ENCODE peak calls at places on chromosomes 4 and X, in nine cellular contexts. One of them, this sample, is unnamed.

GRCh38 chr4:113423631-113424030 is 337.9 kb downstream of the CAMK2D start:
- DNase-seq in NCI-H524 treated with DMSO at 0.1 percent for 48 hours: no peak
- DNase-seq in tibial nerve: no peak
- DNase-seq in NCI-H510A treated with DMSO at 0.1 percent for 48 hours: no peak
- DNase-seq in CD4-positive, CD25-positive, alpha-beta regulatory T cell: no peak
- DNase-seq in NCI-H82: no peak
- DNase-seq in AML-193: no peak
- DNase-seq in IMR-90: peak
- DNase-seq in M059J: peak
- DNase-seq in this sample: no peak

GRCh38 chrX:44705817-44706551 is 137.8 kb upstream of the DUSP21 start:
- DNase-seq in NCI-H524 treated with DMSO at 0.1 percent for 48 hours: no peak
- DNase-seq in tibial nerve: no peak
- DNase-seq in NCI-H510A treated with DMSO at 0.1 percent for 48 hours: no peak
- DNase-seq in CD4-positive, CD25-positive, alpha-beta regulatory T cell: no peak
- DNase-seq in NCI-H82: no peak
- DNase-seq in AML-193: no peak
- DNase-seq in IMR-90: no peak
- DNase-seq in M059J: peak
- DNase-seq in this sample: no peak

GRCh38 chr4:82044141-82044993 is 329.4 kb downstream of the HNRNPD start:
- DNase-seq in NCI-H524 treated with DMSO at 0.1 percent for 48 hours: no peak
- DNase-seq in tibial nerve: peak
- DNase-seq in NCI-H510A treated with DMSO at 0.1 percent for 48 hours: peak
- DNase-seq in CD4-positive, CD25-positive, alpha-beta regulatory T cell: no peak
- DNase-seq in NCI-H82: peak
- DNase-seq in AML-193: no peak
- DNase-seq in IMR-90: peak
- DNase-seq in M059J: peak
- DNase-seq in this sample: no peak

GRCh38 chrX:147957291-147957690 is 23.8 kb upstream of the FMR1NB start:
- DNase-seq in NCI-H524 treated with DMSO at 0.1 percent for 48 hours: no peak
- DNase-seq in tibial nerve: no peak
- DNase-seq in NCI-H510A treated with DMSO at 0.1 percent for 48 hours: no peak
- DNase-seq in CD4-positive, CD25-positive, alpha-beta regulatory T cell: no peak
- DNase-seq in NCI-H82: no peak
- DNase-seq in AML-193: no peak
- DNase-seq in IMR-90: no peak
- DNase-seq in M059J: no peak
- DNase-seq in this sample: no peak

GRCh38 chrX:11899091-11899490 is 141.1 kb downstream of the MSL3 start:
- DNase-seq in NCI-H524 treated with DMSO at 0.1 percent for 48 hours: no peak
- DNase-seq in tibial nerve: no peak
- DNase-seq in NCI-H510A treated with DMSO at 0.1 percent for 48 hours: no peak
- DNase-seq in CD4-positive, CD25-positive, alpha-beta regulatory T cell: no peak
- DNase-seq in NCI-H82: no peak
- DNase-seq in AML-193: no peak
- DNase-seq in IMR-90: no peak
- DNase-seq in M059J: peak
- DNase-seq in this sample: no peak

GRCh38 chr4:139039044-139039443 is 23.5 kb downstream of the NOCT start:
- DNase-seq in NCI-H524 treated with DMSO at 0.1 percent for 48 hours: no peak
- DNase-seq in tibial nerve: no peak
- DNase-seq in NCI-H510A treated with DMSO at 0.1 percent for 48 hours: no peak
- DNase-seq in CD4-positive, CD25-positive, alpha-beta regulatory T cell: no peak
- DNase-seq in NCI-H82: no peak
- DNase-seq in AML-193: no peak
- DNase-seq in IMR-90: no peak
- DNase-seq in M059J: no peak
- DNase-seq in this sample: no peak

GRCh38 chr4:5037553-5038551 is 13.4 kb upstream of the STK32B start:
- DNase-seq in NCI-H524 treated with DMSO at 0.1 percent for 48 hours: no peak
- DNase-seq in tibial nerve: no peak
- DNase-seq in NCI-H510A treated with DMSO at 0.1 percent for 48 hours: no peak
- DNase-seq in CD4-positive, CD25-positive, alpha-beta regulatory T cell: no peak
- DNase-seq in NCI-H82: no peak
- DNase-seq in AML-193: peak
- DNase-seq in IMR-90: peak
- DNase-seq in M059J: peak
- DNase-seq in this sample: peak

GRCh38 chrX:17597836-17598434 is 139.4 kb upstream of the SCML1 start:
- DNase-seq in NCI-H524 treated with DMSO at 0.1 percent for 48 hours: no peak
- DNase-seq in tibial nerve: peak
- DNase-seq in NCI-H510A treated with DMSO at 0.1 percent for 48 hours: peak
- DNase-seq in CD4-positive, CD25-positive, alpha-beta regulatory T cell: no peak
- DNase-seq in NCI-H82: no peak
- DNase-seq in AML-193: no peak
- DNase-seq in IMR-90: no peak
- DNase-seq in M059J: peak
- DNase-seq in this sample: no peak

GRCh38 chrX:155071694-155072215 is 447 bp downstream of the BRCC3 start:
- DNase-seq in NCI-H524 treated with DMSO at 0.1 percent for 48 hours: no peak
- DNase-seq in tibial nerve: no peak
- DNase-seq in NCI-H510A treated with DMSO at 0.1 percent for 48 hours: peak
- DNase-seq in CD4-positive, CD25-positive, alpha-beta regulatory T cell: no peak
- DNase-seq in NCI-H82: peak
- DNase-seq in AML-193: peak
- DNase-seq in IMR-90: no peak
- DNase-seq in M059J: peak
- DNase-seq in this sample: no peak

GRCh38 chr4:112182604-112183003 is 37.4 kb downstream of the FAM241A start:
- DNase-seq in NCI-H524 treated with DMSO at 0.1 percent for 48 hours: no peak
- DNase-seq in tibial nerve: no peak
- DNase-seq in NCI-H510A treated with DMSO at 0.1 percent for 48 hours: no peak
- DNase-seq in CD4-positive, CD25-positive, alpha-beta regulatory T cell: no peak
- DNase-seq in NCI-H82: no peak
- DNase-seq in AML-193: no peak
- DNase-seq in IMR-90: no peak
- DNase-seq in M059J: no peak
- DNase-seq in this sample: no peak

GRCh38 chr4:102321260-102321991 is 23.9 kb downstream of the SLC39A8 start:
- DNase-seq in NCI-H524 treated with DMSO at 0.1 percent for 48 hours: no peak
- DNase-seq in tibial nerve: no peak
- DNase-seq in NCI-H510A treated with DMSO at 0.1 percent for 48 hours: no peak
- DNase-seq in CD4-positive, CD25-positive, alpha-beta regulatory T cell: no peak
- DNase-seq in NCI-H82: no peak
- DNase-seq in AML-193: no peak
- DNase-seq in IMR-90: no peak
- DNase-seq in M059J: no peak
- DNase-seq in this sample: no peak